ENCODE peak calls at places on chromosome 22, in seven cellular contexts. Q is CD4-positive, alpha-beta memory T cell; N is tibial nerve; D is lower lobe of right lung; W is GM23248; Y is PC-9; B is transverse colon. K is an unnamed sample. For H3K4me1, the result is how much of the 10 kb centered on the place peaks cover.

GRCh38 chr22:19419464-19420178 is 11.9 kb downstream of the HIRA start:
- DNase-seq in Q (peak), N (no peak), D (no peak), W (no peak), Y (no peak), B (peak), K (no peak)

GRCh38 chr22:39452740-39453040 is 4.1 kb upstream of the MGAT3 start:
- DNase-seq in Q (no peak), N (no peak), D (no peak), W (no peak), Y (no peak), B (no peak), K (no peak)

GRCh38 chr22:28983190-28983589 is 78.4 kb downstream of the C22orf31 start:
- DNase-seq in Q (no peak), N (no peak), D (no peak), W (no peak), Y (no peak), B (no peak), K (no peak)

GRCh38 chr22:48826546-48826945 is 1001.1 kb downstream of the BRD1 start:
- DNase-seq in Q (no peak), N (no peak), D (no peak), W (no peak), Y (no peak), B (no peak), K (no peak)

GRCh38 chr22:19060356-19061009 is 61.7 kb downstream of the DGCR2 start:
- DNase-seq in Q (no peak), N (no peak), D (peak), W (peak), Y (no peak), B (no peak), K (no peak)

GRCh38 chr22:38412435-38413084 is 42.4 kb downstream of the KCNJ4 start:
- DNase-seq in Q (peak), N (no peak), D (peak), W (peak), Y (peak), B (no peak), K (no peak)

GRCh38 chr22:45476814-45477213 is 25.9 kb upstream of the FBLN1 start:
- DNase-seq in Q (no peak), N (peak), D (no peak), W (peak), Y (no peak), B (no peak), K (no peak)

GRCh38 chr22:40204331-40205116 is 26.8 kb downstream of the TNRC6B start:
- DNase-seq in Q (no peak), N (no peak), D (no peak), W (peak), Y (no peak), B (no peak), K (no peak)

GRCh38 chr22:40922484-40923303 is 28.5 kb upstream of the RBX1 start:
- DNase-seq in Q (peak), N (peak), D (no peak), W (peak), Y (peak), B (no peak), K (no peak)

GRCh38 chr22:32596471-32596870 is 121.9 kb downstream of the FBXO7 start:
- DNase-seq in Q (no peak), N (no peak), D (no peak), W (no peak), Y (no peak), B (no peak), K (no peak)

GRCh38 chr22:44740307-44740706 is 12.1 kb upstream of the ARHGAP8 start:
- DNase-seq in Q (no peak), N (no peak), D (no peak), W (no peak), Y (no peak), B (no peak), K (no peak)

GRCh38 chr22:46649176-46650077 is 29.2 kb downstream of the GRAMD4 start:
- DNase-seq in Q (no peak), N (no peak), D (no peak), W (peak), Y (no peak), B (no peak), K (no peak)

GRCh38 chr22:41261541-41262249 is 21.0 kb upstream of the CHADL start:
- DNase-seq in Q (no peak), N (no peak), D (no peak), W (no peak), Y (no peak), B (no peak), K (no peak)

GRCh38 chr22:29757096-29757495 is 9.7 kb downstream of the ZMAT5 start:
- DNase-seq in Q (no peak), N (no peak), D (no peak), W (no peak), Y (no peak), B (no peak), K (no peak)

GRCh38 chr22:29994027-29994715 is 86.1 kb upstream of the HORMAD2 start:
- DNase-seq in Q (no peak), N (no peak), D (no peak), W (peak), Y (peak), B (no peak), K (no peak)

GRCh38 chr22:43535741-43536140 is 123.9 kb downstream of the MPPED1 start:
- DNase-seq in Q (no peak), N (no peak), D (no peak), W (no peak), Y (no peak), B (no peak), K (no peak)

GRCh38 chr22:29641052-29641780 is 37.8 kb downstream of the NF2 start:
- DNase-seq in Q (no peak), N (no peak), D (no peak), W (peak), Y (no peak), B (peak), K (no peak)

GRCh38 chr22:20232781-20233180 is 35.3 kb downstream of the RTN4R start:
- DNase-seq in Q (no peak), N (no peak), D (no peak), W (no peak), Y (no peak), B (no peak), K (no peak)

GRCh38 chr22:29338398-29338797 is 22.9 kb upstream of the RASL10A start:
- DNase-seq in Q (no peak), N (no peak), D (no peak), W (no peak), Y (no peak), B (no peak), K (no peak)

GRCh38 chr22:19586922-19587684 is 62.9 kb upstream of the CLDN5 start:
- DNase-seq in Q (no peak), N (no peak), D (no peak), W (no peak), Y (no peak), B (no peak), K (no peak)

GRCh38 chr22:38040953-38041759 is 16.0 kb upstream of the PICK1 start:
- DNase-seq in Q (no peak), N (no peak), D (no peak), W (peak), Y (no peak), B (no peak), K (no peak)

GRCh38 chr22:19055801-19056200 is 66.4 kb downstream of the DGCR2 start:
- DNase-seq in Q (no peak), N (no peak), D (peak), W (no peak), Y (no peak), B (no peak), K (no peak)

GRCh38 chr22:44901301-44901700 is 108.5 kb downstream of the PHF21B start:
- DNase-seq in Q (no peak), N (no peak), D (no peak), W (peak), Y (no peak), B (no peak), K (no peak)

GRCh38 chr22:34427841-34428240 is 507.6 kb upstream of the LARGE1 start:
- DNase-seq in Q (no peak), N (no peak), D (no peak), W (no peak), Y (no peak), B (no peak), K (no peak)

GRCh38 chr22:39230261-39231196 is 14.3 kb downstream of the PDGFB start:
- DNase-seq in Q (no peak), N (no peak), D (no peak), W (no peak), Y (no peak), B (no peak), K (no peak)

GRCh38 chr22:37742374-37743092 is 45.7 kb downstream of the TRIOBP start:
- DNase-seq in Q (no peak), N (peak), D (no peak), W (peak), Y (peak), B (no peak), K (no peak)

GRCh38 chr22:37741312-37741795 is 44.5 kb downstream of the TRIOBP start:
- DNase-seq in Q (no peak), N (peak), D (peak), W (peak), Y (no peak), B (peak), K (peak)

GRCh38 chr22:39292561-39293074 is 26.8 kb downstream of the RPL3 start:
- DNase-seq in Q (no peak), N (peak), D (peak), W (peak), Y (peak), B (peak), K (peak)

GRCh38 chr22:48943567-48944432 is 883.9 kb downstream of the BRD1 start:
- DNase-seq in Q (no peak), N (no peak), D (no peak), W (peak), Y (no peak), B (peak), K (peak)

GRCh38 chr22:46086577-46087335 is 63.6 kb upstream of the PPARA start:
- DNase-seq in Q (no peak), N (no peak), D (peak), W (peak), Y (no peak), B (no peak), K (no peak)

GRCh38 chr22:38298312-38299000 is 18.8 kb downstream of the CSNK1E start:
- DNase-seq in Q (peak), N (no peak), D (no peak), W (peak), Y (peak), B (no peak), K (peak)

GRCh38 chr22:38345782-38346181 is 28.5 kb upstream of the CSNK1E start:
- DNase-seq in Q (no peak), N (no peak), D (peak), W (no peak), Y (no peak), B (no peak), K (no peak)

GRCh38 chr22:45775569-45776312 is 104.1 kb downstream of the ATXN10 start:
- DNase-seq in Q (no peak), N (no peak), D (no peak), W (no peak), Y (no peak), B (no peak), K (no peak)

GRCh38 chr22:18974477-18975180 is 38.5 kb upstream of the PRODH start:
- DNase-seq in Q (no peak), N (no peak), D (no peak), W (no peak), Y (no peak), B (no peak), K (no peak)

GRCh38 chr22:39463931-39464390 is 7.1 kb downstream of the MGAT3 start:
- DNase-seq in Q (no peak), N (no peak), D (peak), W (peak), Y (peak), B (no peak), K (no peak)

GRCh38 chr22:20199413-20199842 is 48.6 kb upstream of the CCDC188 start:
- DNase-seq in Q (no peak), N (no peak), D (no peak), W (no peak), Y (no peak), B (no peak), K (no peak)

GRCh38 chr22:28179392-28179791 is 260.3 kb upstream of the PITPNB start:
- DNase-seq in Q (no peak), N (no peak), D (no peak), W (no peak), Y (no peak), B (no peak), K (no peak)

GRCh38 chr22:45863981-45864751 is 112.8 kb downstream of the WNT7B start:
- DNase-seq in Q (peak), N (peak), D (peak), W (peak), Y (peak), B (peak), K (peak)

GRCh38 chr22:20550851-20551744 is 43.7 kb downstream of the MED15 start:
- DNase-seq in Q (peak), N (no peak), D (no peak), W (peak), Y (no peak), B (no peak), K (no peak)

DNA sequence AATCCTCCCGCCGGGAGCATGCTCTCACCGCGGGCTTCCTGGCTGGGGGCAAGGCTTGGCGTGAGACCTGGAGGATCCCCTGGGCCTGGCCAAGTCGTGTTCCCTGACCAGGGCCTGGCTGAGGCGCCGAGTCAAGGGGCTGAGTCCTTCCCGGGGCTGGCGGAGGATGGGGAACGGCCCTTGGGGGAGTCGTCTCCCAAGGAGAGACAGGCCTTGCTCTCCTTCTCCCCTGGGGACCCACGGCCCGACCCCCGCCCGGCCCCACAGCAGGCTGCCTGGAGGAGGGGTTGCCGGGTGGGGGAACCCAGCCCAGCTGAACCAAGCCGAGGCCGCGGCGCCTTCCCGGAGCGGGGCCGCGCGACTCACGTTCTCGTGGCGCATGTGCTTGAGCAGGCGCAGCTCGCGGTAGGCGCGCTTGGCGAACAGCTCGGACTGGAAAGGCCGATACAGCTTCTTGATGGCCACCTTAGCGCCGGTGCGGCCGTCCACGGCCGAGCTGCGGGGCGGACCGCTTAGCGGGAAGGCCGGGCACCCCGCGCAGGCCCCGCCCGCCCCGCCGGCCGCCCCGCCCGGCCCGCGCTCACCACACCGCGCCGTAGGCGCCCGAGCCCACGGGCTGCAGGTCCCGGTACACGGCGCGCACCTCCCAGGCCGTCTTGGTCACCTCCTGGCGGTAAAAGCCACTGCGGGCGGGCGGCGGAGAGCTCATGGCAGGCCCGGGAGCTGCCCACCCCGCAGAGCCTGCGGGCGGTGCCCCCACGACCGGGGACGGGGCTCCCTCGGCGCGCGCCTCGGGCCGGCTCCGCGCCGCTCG is 475 bp downstream of the MAPK12 start:
- DNase-seq in Q (no peak), N (no peak), D (peak), W (peak), Y (no peak), B (no peak), K (no peak)
- H3K4me1 ChIP-seq in Q (under half), N (under half), D (under half), W (under half), Y (under half), B (under half), K (under half)

GRCh38 chr22:36378080-36378788 is 9.5 kb downstream of the MYH9 start:
- DNase-seq in Q (no peak), N (no peak), D (no peak), W (no peak), Y (no peak), B (no peak), K (no peak)
- H3K4me1 ChIP-seq in Q (half or more), N (under half), D (half or more), W (under half), Y (half or more), B (half or more), K (half or more)

GRCh38 chr22:17423616-17424015 is 54.4 kb downstream of the CECR2 start:
- DNase-seq in Q (no peak), N (no peak), D (no peak), W (no peak), Y (no peak), B (no peak), K (no peak)

GRCh38 chr22:17422736-17423343 is 53.6 kb downstream of the CECR2 start:
- DNase-seq in Q (no peak), N (no peak), D (no peak), W (no peak), Y (no peak), B (no peak), K (no peak)

GRCh38 chr22:17419348-17419747 is 50.1 kb downstream of the CECR2 start:
- DNase-seq in Q (no peak), N (no peak), D (no peak), W (no peak), Y (no peak), B (no peak), K (no peak)

GRCh38 chr22:17418890-17419324 is 49.6 kb downstream of the CECR2 start:
- DNase-seq in Q (no peak), N (no peak), D (no peak), W (no peak), Y (no peak), B (no peak), K (no peak)
- H3K4me1 ChIP-seq in Q (under half), N (under half), D (under half), W (under half), Y (under half), B (under half), K (under half)

GRCh38 chr22:49946612-49947295 is 13.8 kb upstream of the PIM3 start:
- DNase-seq in Q (no peak), N (no peak), D (no peak), W (no peak), Y (no peak), B (peak), K (no peak)
- H3K4me1 ChIP-seq in Q (under half), N (under half), D (under half), W (under half), Y (under half), B (under half), K (under half)

DNA sequence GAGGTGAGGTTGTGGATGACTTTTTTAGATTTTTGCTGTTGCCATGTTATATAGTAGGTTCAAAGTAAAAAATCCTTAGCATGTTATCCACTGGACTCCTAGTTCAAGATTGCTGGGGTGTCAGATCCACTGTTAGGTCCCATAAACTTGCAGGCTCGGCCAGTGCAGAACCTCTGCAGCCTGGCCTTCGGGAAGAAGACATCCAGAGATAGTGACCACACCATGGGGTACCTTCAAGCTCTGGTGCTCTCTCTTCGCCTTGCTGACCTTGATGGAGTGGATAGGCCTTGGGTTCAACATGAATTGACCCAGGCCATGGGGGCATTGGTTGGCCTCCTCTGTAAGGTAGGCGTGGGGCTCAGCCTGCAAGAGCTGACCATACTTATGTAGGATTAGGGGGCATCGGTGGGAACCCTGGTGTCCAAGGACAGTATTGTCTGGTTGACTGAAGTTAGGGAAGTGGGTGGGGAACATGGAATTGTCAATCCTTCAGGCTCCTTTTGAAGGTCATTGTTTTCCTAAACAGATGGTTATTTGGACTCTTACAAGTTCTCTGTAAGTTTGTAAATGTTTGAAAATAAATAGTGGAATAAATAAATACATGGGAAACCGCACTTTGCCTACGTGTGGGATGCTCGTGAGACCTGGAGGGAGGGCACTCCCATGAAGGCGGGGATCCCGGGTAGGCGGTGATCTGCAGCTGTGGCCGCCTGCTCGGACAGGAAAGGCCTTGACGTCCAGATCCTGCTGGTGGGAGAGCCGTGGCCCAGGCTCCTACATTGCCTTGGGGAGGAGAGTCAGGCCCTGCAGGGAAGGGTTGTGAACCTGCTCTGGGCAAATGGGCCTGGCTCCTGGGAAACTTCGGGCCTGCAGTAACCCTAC is 37.1 kb downstream of the BCR start:
- DNase-seq in Q (no peak), N (no peak), D (peak), W (no peak), Y (no peak), B (no peak), K (no peak)
- H3K4me1 ChIP-seq in Q (half or more), N (under half), D (half or more), W (under half), Y (under half), B (half or more), K (under half)

GRCh38 chr22:47658182-47658581 is 895.7 kb downstream of the TBC1D22A start:
- DNase-seq in Q (no peak), N (no peak), D (no peak), W (no peak), Y (no peak), B (no peak), K (no peak)
- H3K4me1 ChIP-seq in Q (under half), N (under half), D (under half), W (under half), Y (under half), B (under half), K (under half)

DNA sequence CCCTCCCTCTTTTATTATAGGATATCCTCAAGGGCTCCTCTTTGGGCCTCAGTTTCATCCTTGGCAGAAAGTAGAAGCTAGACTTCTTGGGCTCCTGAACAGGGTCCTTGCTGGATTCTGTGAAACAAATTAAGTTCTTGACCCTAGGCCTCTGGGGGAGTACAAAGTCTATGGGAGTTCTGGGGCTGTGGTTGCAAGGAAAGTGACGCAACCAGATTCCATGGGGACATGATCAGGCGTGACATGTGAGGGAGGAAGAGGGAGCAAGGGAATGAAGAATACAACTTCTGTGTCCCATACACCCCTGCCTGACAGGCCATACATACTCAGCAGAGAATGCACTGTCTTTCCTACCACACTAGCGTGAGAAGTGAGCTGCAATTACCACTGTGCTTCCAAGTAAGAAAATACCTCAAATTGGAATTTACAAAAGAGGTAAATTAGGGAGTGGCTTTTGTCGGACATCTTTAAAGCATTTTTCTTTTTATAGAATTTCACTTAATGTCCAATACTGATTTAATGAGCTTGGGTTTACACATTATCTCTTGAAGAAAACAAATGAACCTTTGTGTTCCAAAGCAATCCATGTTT is 38.7 kb downstream of the LIMK2 start:
- DNase-seq in Q (no peak), N (no peak), D (no peak), W (peak), Y (peak), B (no peak), K (no peak)
- H3K4me1 ChIP-seq in Q (under half), N (under half), D (half or more), W (under half), Y (under half), B (half or more), K (under half)

GRCh38 chr22:25134028-25134427 is 65.6 kb upstream of the CRYBB3 start:
- DNase-seq in Q (no peak), N (no peak), D (no peak), W (no peak), Y (peak), B (peak), K (no peak)

GRCh38 chr22:25131198-25131887 is 68.3 kb upstream of the CRYBB3 start:
- DNase-seq in Q (no peak), N (no peak), D (no peak), W (no peak), Y (no peak), B (peak), K (no peak)

GRCh38 chr22:25126510-25126909 is 73.1 kb upstream of the CRYBB3 start:
- DNase-seq in Q (no peak), N (no peak), D (no peak), W (no peak), Y (no peak), B (no peak), K (no peak)

GRCh38 chr22:25127274-25127673 is 72.4 kb upstream of the CRYBB3 start:
- DNase-seq in Q (no peak), N (no peak), D (no peak), W (no peak), Y (no peak), B (no peak), K (no peak)

GRCh38 chr22:25130462-25130861 is 69.2 kb upstream of the CRYBB3 start:
- DNase-seq in Q (no peak), N (no peak), D (no peak), W (no peak), Y (no peak), B (peak), K (no peak)
- H3K4me1 ChIP-seq in Q (under half), N (under half), D (half or more), W (under half), Y (under half), B (under half), K (under half)